ENCODE peak calls at places on chromosomes 5 and 9, in seven cellular contexts. One of them, this sample, is unnamed.

GRCh38 chr5:138967806-138968448 is 92.8 kb upstream of the LRRTM2 start:
- DNase-seq in heart right ventricle: peak; percentile 23
- DNase-seq in activated gamma-delta T cell treated with Interleukin-2 at 50 U/mL for 16 hours: no peak
- DNase-seq in nucleus accumbens: no peak
- DNase-seq in stimulated activated CD8-positive, alpha-beta memory T cell treated with anti-CD3 and anti-CD28 coated beads, Interleukin-7, amount 100 ng/mL, for 24 hours: no peak
- DNase-seq in CD4-positive, alpha-beta memory T cell: no peak
- DNase-seq in CD4-positive, alpha-beta T cell: no peak
- DNase-seq in this sample: no peak

GRCh38 chr9:112554516-112554915 is 67.9 kb downstream of the KIAA1958 start:
- DNase-seq in stimulated activated CD8-positive, alpha-beta memory T cell treated with anti-CD3 and anti-CD28 coated beads, Interleukin-7, amount 100 ng/mL, for 24 hours: no peak
- DNase-seq in CD4-positive, alpha-beta memory T cell: no peak
- DNase-seq in activated gamma-delta T cell treated with Interleukin-2 at 50 U/mL for 16 hours: no peak
- DNase-seq in heart right ventricle: no peak
- DNase-seq in CD4-positive, alpha-beta T cell: no peak
- DNase-seq in nucleus accumbens: no peak
- DNase-seq in this sample: no peak

GRCh38 chr5:68356623-68357022 is 141.1 kb downstream of the PIK3R1 start:
- DNase-seq in stimulated activated CD8-positive, alpha-beta memory T cell treated with anti-CD3 and anti-CD28 coated beads, Interleukin-7, amount 100 ng/mL, for 24 hours: no peak
- DNase-seq in heart right ventricle: no peak
- DNase-seq in nucleus accumbens: no peak
- DNase-seq in CD4-positive, alpha-beta T cell: no peak
- DNase-seq in activated gamma-delta T cell treated with Interleukin-2 at 50 U/mL for 16 hours: no peak
- DNase-seq in CD4-positive, alpha-beta memory T cell: no peak
- DNase-seq in this sample: no peak

GRCh38 chr9:108163321-108164005 is 673.9 kb upstream of the KLF4 start:
- DNase-seq in stimulated activated CD8-positive, alpha-beta memory T cell treated with anti-CD3 and anti-CD28 coated beads, Interleukin-7, amount 100 ng/mL, for 24 hours: no peak
- DNase-seq in CD4-positive, alpha-beta T cell: no peak
- DNase-seq in heart right ventricle: no peak
- DNase-seq in CD4-positive, alpha-beta memory T cell: no peak
- DNase-seq in nucleus accumbens: no peak
- DNase-seq in activated gamma-delta T cell treated with Interleukin-2 at 50 U/mL for 16 hours: no peak
- DNase-seq in this sample: no peak

GRCh38 chr9:127423591-127423933 is 620 bp upstream of the ZNF79 start:
- DNase-seq in nucleus accumbens: no peak
- DNase-seq in CD4-positive, alpha-beta T cell: no peak
- DNase-seq in heart right ventricle: no peak
- DNase-seq in activated gamma-delta T cell treated with Interleukin-2 at 50 U/mL for 16 hours: no peak
- DNase-seq in CD4-positive, alpha-beta memory T cell: no peak
- DNase-seq in stimulated activated CD8-positive, alpha-beta memory T cell treated with anti-CD3 and anti-CD28 coated beads, Interleukin-7, amount 100 ng/mL, for 24 hours: no peak
- DNase-seq in this sample: no peak

GRCh38 chr5:139232161-139232724 is 34.1 kb upstream of the SIL1 start:
- DNase-seq in CD4-positive, alpha-beta T cell: no peak
- DNase-seq in CD4-positive, alpha-beta memory T cell: no peak
- DNase-seq in activated gamma-delta T cell treated with Interleukin-2 at 50 U/mL for 16 hours: no peak
- DNase-seq in heart right ventricle: no peak
- DNase-seq in stimulated activated CD8-positive, alpha-beta memory T cell treated with anti-CD3 and anti-CD28 coated beads, Interleukin-7, amount 100 ng/mL, for 24 hours: no peak
- DNase-seq in nucleus accumbens: no peak
- DNase-seq in this sample: no peak

GRCh38 chr5:125560476-125561225 is 814.2 kb upstream of the ZNF608 start:
- DNase-seq in nucleus accumbens: no peak
- DNase-seq in stimulated activated CD8-positive, alpha-beta memory T cell treated with anti-CD3 and anti-CD28 coated beads, Interleukin-7, amount 100 ng/mL, for 24 hours: no peak
- DNase-seq in CD4-positive, alpha-beta T cell: no peak
- DNase-seq in heart right ventricle: no peak
- DNase-seq in CD4-positive, alpha-beta memory T cell: no peak
- DNase-seq in activated gamma-delta T cell treated with Interleukin-2 at 50 U/mL for 16 hours: no peak
- DNase-seq in this sample: no peak

GRCh38 chr5:56346717-56347116 is 113.6 kb upstream of the ANKRD55 start:
- DNase-seq in activated gamma-delta T cell treated with Interleukin-2 at 50 U/mL for 16 hours: no peak
- DNase-seq in CD4-positive, alpha-beta memory T cell: no peak
- DNase-seq in stimulated activated CD8-positive, alpha-beta memory T cell treated with anti-CD3 and anti-CD28 coated beads, Interleukin-7, amount 100 ng/mL, for 24 hours: no peak
- DNase-seq in nucleus accumbens: no peak
- DNase-seq in heart right ventricle: no peak
- DNase-seq in CD4-positive, alpha-beta T cell: no peak
- DNase-seq in this sample: no peak

GRCh38 chr9:87334366-87334765 is 163.3 kb upstream of the DAPK1 start:
- DNase-seq in CD4-positive, alpha-beta memory T cell: no peak
- DNase-seq in heart right ventricle: no peak
- DNase-seq in CD4-positive, alpha-beta T cell: no peak
- DNase-seq in stimulated activated CD8-positive, alpha-beta memory T cell treated with anti-CD3 and anti-CD28 coated beads, Interleukin-7, amount 100 ng/mL, for 24 hours: no peak
- DNase-seq in nucleus accumbens: no peak
- DNase-seq in activated gamma-delta T cell treated with Interleukin-2 at 50 U/mL for 16 hours: no peak
- DNase-seq in this sample: no peak

GRCh38 chr9:70602364-70603019 is 188.0 kb upstream of the KLF9 start:
- DNase-seq in nucleus accumbens: peak; percentile 37
- DNase-seq in CD4-positive, alpha-beta memory T cell: peak; percentile 43
- DNase-seq in activated gamma-delta T cell treated with Interleukin-2 at 50 U/mL for 16 hours: peak; percentile 18
- DNase-seq in stimulated activated CD8-positive, alpha-beta memory T cell treated with anti-CD3 and anti-CD28 coated beads, Interleukin-7, amount 100 ng/mL, for 24 hours: no peak
- DNase-seq in heart right ventricle: peak; percentile 72
- DNase-seq in CD4-positive, alpha-beta T cell: peak; percentile 44
- DNase-seq in this sample: peak; percentile 44

GRCh38 chr9:104776787-104777186 is 12.9 kb downstream of the NIPSNAP3B start:
- DNase-seq in heart right ventricle: no peak
- DNase-seq in stimulated activated CD8-positive, alpha-beta memory T cell treated with anti-CD3 and anti-CD28 coated beads, Interleukin-7, amount 100 ng/mL, for 24 hours: no peak
- DNase-seq in nucleus accumbens: no peak
- DNase-seq in CD4-positive, alpha-beta T cell: no peak
- DNase-seq in CD4-positive, alpha-beta memory T cell: no peak
- DNase-seq in activated gamma-delta T cell treated with Interleukin-2 at 50 U/mL for 16 hours: no peak
- DNase-seq in this sample: no peak

GRCh38 chr5:118968406-118968911 is 19.9 kb downstream of the DTWD2 start:
- DNase-seq in nucleus accumbens: no peak
- DNase-seq in stimulated activated CD8-positive, alpha-beta memory T cell treated with anti-CD3 and anti-CD28 coated beads, Interleukin-7, amount 100 ng/mL, for 24 hours: no peak
- DNase-seq in activated gamma-delta T cell treated with Interleukin-2 at 50 U/mL for 16 hours: no peak
- DNase-seq in CD4-positive, alpha-beta memory T cell: no peak
- DNase-seq in heart right ventricle: no peak
- DNase-seq in CD4-positive, alpha-beta T cell: no peak
- DNase-seq in this sample: no peak

GRCh38 chr9:137136261-137136925 is 2.6 kb upstream of the GRIN1 start:
- DNase-seq in heart right ventricle: no peak
- DNase-seq in activated gamma-delta T cell treated with Interleukin-2 at 50 U/mL for 16 hours: no peak
- DNase-seq in nucleus accumbens: no peak
- DNase-seq in stimulated activated CD8-positive, alpha-beta memory T cell treated with anti-CD3 and anti-CD28 coated beads, Interleukin-7, amount 100 ng/mL, for 24 hours: no peak
- DNase-seq in CD4-positive, alpha-beta T cell: no peak
- DNase-seq in CD4-positive, alpha-beta memory T cell: no peak
- DNase-seq in this sample: no peak

GRCh38 chr5:107671742-107672211 is 1.0 kb upstream of the EFNA5 start:
- DNase-seq in heart right ventricle: no peak
- DNase-seq in stimulated activated CD8-positive, alpha-beta memory T cell treated with anti-CD3 and anti-CD28 coated beads, Interleukin-7, amount 100 ng/mL, for 24 hours: no peak
- DNase-seq in nucleus accumbens: no peak
- DNase-seq in CD4-positive, alpha-beta memory T cell: no peak
- DNase-seq in activated gamma-delta T cell treated with Interleukin-2 at 50 U/mL for 16 hours: no peak
- DNase-seq in CD4-positive, alpha-beta T cell: no peak
- DNase-seq in this sample: no peak

GRCh38 chr9:34334337-34334824 is 5.0 kb downstream of the NUDT2 start:
- DNase-seq in CD4-positive, alpha-beta memory T cell: no peak
- DNase-seq in activated gamma-delta T cell treated with Interleukin-2 at 50 U/mL for 16 hours: no peak
- DNase-seq in CD4-positive, alpha-beta T cell: no peak
- DNase-seq in nucleus accumbens: peak; percentile 78
- DNase-seq in stimulated activated CD8-positive, alpha-beta memory T cell treated with anti-CD3 and anti-CD28 coated beads, Interleukin-7, amount 100 ng/mL, for 24 hours: no peak
- DNase-seq in heart right ventricle: no peak
- DNase-seq in this sample: no peak

GRCh38 chr9:35687972-35688557 is 1.7 kb downstream of the TPM2 start:
- DNase-seq in CD4-positive, alpha-beta memory T cell: no peak
- DNase-seq in nucleus accumbens: no peak
- DNase-seq in stimulated activated CD8-positive, alpha-beta memory T cell treated with anti-CD3 and anti-CD28 coated beads, Interleukin-7, amount 100 ng/mL, for 24 hours: no peak
- DNase-seq in heart right ventricle: peak; percentile 47
- DNase-seq in CD4-positive, alpha-beta T cell: no peak
- DNase-seq in activated gamma-delta T cell treated with Interleukin-2 at 50 U/mL for 16 hours: no peak
- DNase-seq in this sample: no peak

GRCh38 chr9:92141144-92142129 is 26.2 kb upstream of the SPTLC1 start:
- DNase-seq in heart right ventricle: no peak
- DNase-seq in CD4-positive, alpha-beta T cell: no peak
- DNase-seq in stimulated activated CD8-positive, alpha-beta memory T cell treated with anti-CD3 and anti-CD28 coated beads, Interleukin-7, amount 100 ng/mL, for 24 hours: no peak
- DNase-seq in activated gamma-delta T cell treated with Interleukin-2 at 50 U/mL for 16 hours: no peak
- DNase-seq in nucleus accumbens: no peak
- DNase-seq in CD4-positive, alpha-beta memory T cell: no peak
- DNase-seq in this sample: no peak

GRCh38 chr9:114346146-114346545 is 16.5 kb downstream of the ORM2 start:
- DNase-seq in activated gamma-delta T cell treated with Interleukin-2 at 50 U/mL for 16 hours: no peak
- DNase-seq in CD4-positive, alpha-beta T cell: no peak
- DNase-seq in heart right ventricle: no peak
- DNase-seq in nucleus accumbens: no peak
- DNase-seq in stimulated activated CD8-positive, alpha-beta memory T cell treated with anti-CD3 and anti-CD28 coated beads, Interleukin-7, amount 100 ng/mL, for 24 hours: no peak
- DNase-seq in CD4-positive, alpha-beta memory T cell: no peak
- DNase-seq in this sample: no peak

GRCh38 chr5:151123897-151124751 is 33.5 kb downstream of the ANXA6 start:
- DNase-seq in nucleus accumbens: no peak
- DNase-seq in heart right ventricle: peak; percentile 57
- DNase-seq in CD4-positive, alpha-beta T cell: no peak
- DNase-seq in stimulated activated CD8-positive, alpha-beta memory T cell treated with anti-CD3 and anti-CD28 coated beads, Interleukin-7, amount 100 ng/mL, for 24 hours: no peak
- DNase-seq in CD4-positive, alpha-beta memory T cell: no peak
- DNase-seq in activated gamma-delta T cell treated with Interleukin-2 at 50 U/mL for 16 hours: peak; percentile 37
- DNase-seq in this sample: peak; percentile 95

GRCh38 chr5:73373814-73374510 is 74.6 kb downstream of the FOXD1 start:
- DNase-seq in CD4-positive, alpha-beta T cell: no peak
- DNase-seq in nucleus accumbens: no peak
- DNase-seq in CD4-positive, alpha-beta memory T cell: no peak
- DNase-seq in stimulated activated CD8-positive, alpha-beta memory T cell treated with anti-CD3 and anti-CD28 coated beads, Interleukin-7, amount 100 ng/mL, for 24 hours: no peak
- DNase-seq in heart right ventricle: no peak
- DNase-seq in activated gamma-delta T cell treated with Interleukin-2 at 50 U/mL for 16 hours: no peak
- DNase-seq in this sample: no peak

GRCh38 chr9:126480810-126481209 is 132.9 kb upstream of the LMX1B start:
- DNase-seq in activated gamma-delta T cell treated with Interleukin-2 at 50 U/mL for 16 hours: no peak
- DNase-seq in heart right ventricle: no peak
- DNase-seq in stimulated activated CD8-positive, alpha-beta memory T cell treated with anti-CD3 and anti-CD28 coated beads, Interleukin-7, amount 100 ng/mL, for 24 hours: no peak
- DNase-seq in nucleus accumbens: no peak
- DNase-seq in CD4-positive, alpha-beta T cell: no peak
- DNase-seq in CD4-positive, alpha-beta memory T cell: no peak
- DNase-seq in this sample: no peak

GRCh38 chr9:30575691-30576090 is 1808.8 kb upstream of the ACO1 start:
- DNase-seq in CD4-positive, alpha-beta memory T cell: no peak
- DNase-seq in CD4-positive, alpha-beta T cell: no peak
- DNase-seq in stimulated activated CD8-positive, alpha-beta memory T cell treated with anti-CD3 and anti-CD28 coated beads, Interleukin-7, amount 100 ng/mL, for 24 hours: no peak
- DNase-seq in nucleus accumbens: no peak
- DNase-seq in heart right ventricle: no peak
- DNase-seq in activated gamma-delta T cell treated with Interleukin-2 at 50 U/mL for 16 hours: no peak
- DNase-seq in this sample: no peak

GRCh38 chr5:55609413-55609812 is 74.6 kb upstream of the PLPP1 start:
- DNase-seq in CD4-positive, alpha-beta memory T cell: no peak
- DNase-seq in nucleus accumbens: no peak
- DNase-seq in CD4-positive, alpha-beta T cell: no peak
- DNase-seq in activated gamma-delta T cell treated with Interleukin-2 at 50 U/mL for 16 hours: no peak
- DNase-seq in stimulated activated CD8-positive, alpha-beta memory T cell treated with anti-CD3 and anti-CD28 coated beads, Interleukin-7, amount 100 ng/mL, for 24 hours: no peak
- DNase-seq in heart right ventricle: no peak
- DNase-seq in this sample: no peak

GRCh38 chr5:175797521-175798038 is 73.8 kb upstream of the CPLX2 start:
- DNase-seq in heart right ventricle: no peak
- DNase-seq in CD4-positive, alpha-beta memory T cell: no peak
- DNase-seq in CD4-positive, alpha-beta T cell: no peak
- DNase-seq in activated gamma-delta T cell treated with Interleukin-2 at 50 U/mL for 16 hours: no peak
- DNase-seq in stimulated activated CD8-positive, alpha-beta memory T cell treated with anti-CD3 and anti-CD28 coated beads, Interleukin-7, amount 100 ng/mL, for 24 hours: no peak
- DNase-seq in nucleus accumbens: no peak
- DNase-seq in this sample: no peak

GRCh38 chr9:76926324-76926731 is 20.4 kb upstream of the PRUNE2 start:
- DNase-seq in activated gamma-delta T cell treated with Interleukin-2 at 50 U/mL for 16 hours: no peak
- DNase-seq in heart right ventricle: no peak
- DNase-seq in CD4-positive, alpha-beta memory T cell: no peak
- DNase-seq in nucleus accumbens: no peak
- DNase-seq in CD4-positive, alpha-beta T cell: no peak
- DNase-seq in stimulated activated CD8-positive, alpha-beta memory T cell treated with anti-CD3 and anti-CD28 coated beads, Interleukin-7, amount 100 ng/mL, for 24 hours: no peak
- DNase-seq in this sample: no peak

GRCh38 chr9:81871695-81872094 is 56.5 kb upstream of the SPATA31D4 start:
- DNase-seq in activated gamma-delta T cell treated with Interleukin-2 at 50 U/mL for 16 hours: no peak
- DNase-seq in CD4-positive, alpha-beta memory T cell: no peak
- DNase-seq in CD4-positive, alpha-beta T cell: no peak
- DNase-seq in stimulated activated CD8-positive, alpha-beta memory T cell treated with anti-CD3 and anti-CD28 coated beads, Interleukin-7, amount 100 ng/mL, for 24 hours: no peak
- DNase-seq in heart right ventricle: no peak
- DNase-seq in nucleus accumbens: no peak
- DNase-seq in this sample: no peak

GRCh38 chr5:157342822-157343402 is 77.0 kb downstream of the CYFIP2 start:
- DNase-seq in CD4-positive, alpha-beta T cell: no peak
- DNase-seq in heart right ventricle: no peak
- DNase-seq in nucleus accumbens: no peak
- DNase-seq in activated gamma-delta T cell treated with Interleukin-2 at 50 U/mL for 16 hours: peak; percentile 19
- DNase-seq in CD4-positive, alpha-beta memory T cell: no peak
- DNase-seq in stimulated activated CD8-positive, alpha-beta memory T cell treated with anti-CD3 and anti-CD28 coated beads, Interleukin-7, amount 100 ng/mL, for 24 hours: peak; percentile 17
- DNase-seq in this sample: peak; percentile 17